ENCODE peak calls at places on chromosome 14, in five cellular contexts. W is HepG2, D is K562, C is GM12891, M is H1. Y is an unnamed sample.

GRCh38 chr14:103070971-103071542 is 13.0 kb upstream of the LBHD2 start:
- DNase-seq in C (no peak), D (no peak), M (no peak), W (no peak), Y (no peak)

GRCh38 chr14:39339003-39339402 is 93.2 kb downstream of the FBXO33 start:
- DNase-seq in C (no peak), D (peak; percentile 5), W (peak; percentile 50), M (peak; percentile 50), Y (no peak)

GRCh38 chr14:95597784-95598204 is 62.9 kb downstream of the GLRX5 start:
- DNase-seq in C (no peak), M (peak; percentile 62), D (no peak), W (no peak), Y (no peak)

GRCh38 chr14:66395300-66395699 is 90.9 kb upstream of the CCDC196 start:
- DNase-seq in W (no peak), D (no peak), M (no peak), C (no peak), Y (no peak)

GRCh38 chr14:22163051-22163450 is 426.0 kb downstream of the DAD1 start:
- DNase-seq in C (no peak), M (no peak), D (no peak), W (peak; percentile 43), Y (no peak)

GRCh38 chr14:61559641-61560201 is 135.6 kb upstream of the HIF1A start:
- DNase-seq in C (no peak), W (peak; percentile 95), M (no peak), D (peak; percentile 83), Y (no peak)

GRCh38 chr14:74605531-74606223 is 6.4 kb downstream of the LTBP2 start:
- DNase-seq in M (no peak), C (no peak), D (no peak), W (no peak), Y (no peak)

GRCh38 chr14:33052899-33053400 is 114.3 kb downstream of the NPAS3 start:
- DNase-seq in D (no peak), M (no peak), W (no peak), C (no peak), Y (no peak)

GRCh38 chr14:103138483-103139370 is 15.5 kb downstream of the TNFAIP2 start:
- DNase-seq in C (no peak), M (peak; percentile 72), W (no peak), D (no peak), Y (no peak)

GRCh38 chr14:75725481-75725880 is 64.4 kb downstream of the TTLL5 start:
- DNase-seq in C (no peak), W (no peak), M (no peak), D (no peak), Y (no peak)

GRCh38 chr14:70638416-70638815 is 3.3 kb upstream of the TTC9 start:
- DNase-seq in W (no peak), M (no peak), C (no peak), D (no peak), Y (no peak)

GRCh38 chr14:70642313-70643235 is 858 bp downstream of the TTC9 start:
- DNase-seq in D (no peak), C (peak; percentile 46), M (no peak), W (no peak), Y (peak; percentile 60)

GRCh38 chr14:70644016-70644415 is 2.3 kb downstream of the TTC9 start:
- DNase-seq in C (no peak), W (no peak), M (no peak), D (no peak), Y (no peak)

GRCh38 chr14:70640938-70641547 is 673 bp upstream of the TTC9 start:
- DNase-seq in M (peak; percentile 66), W (no peak), D (no peak), C (peak; percentile 41), Y (peak; percentile 50)

GRCh38 chr14:70641548-70642312 is at the start of gene TTC9:
- DNase-seq in W (no peak), M (peak; percentile 75), C (peak; percentile 46), D (peak; percentile 51), Y (peak; percentile 44)
- TF ChIP-seq TAF1 in W (no peak), M (peak; percentile 4), C (no peak), D (no peak), Y (no peak)

DNA sequence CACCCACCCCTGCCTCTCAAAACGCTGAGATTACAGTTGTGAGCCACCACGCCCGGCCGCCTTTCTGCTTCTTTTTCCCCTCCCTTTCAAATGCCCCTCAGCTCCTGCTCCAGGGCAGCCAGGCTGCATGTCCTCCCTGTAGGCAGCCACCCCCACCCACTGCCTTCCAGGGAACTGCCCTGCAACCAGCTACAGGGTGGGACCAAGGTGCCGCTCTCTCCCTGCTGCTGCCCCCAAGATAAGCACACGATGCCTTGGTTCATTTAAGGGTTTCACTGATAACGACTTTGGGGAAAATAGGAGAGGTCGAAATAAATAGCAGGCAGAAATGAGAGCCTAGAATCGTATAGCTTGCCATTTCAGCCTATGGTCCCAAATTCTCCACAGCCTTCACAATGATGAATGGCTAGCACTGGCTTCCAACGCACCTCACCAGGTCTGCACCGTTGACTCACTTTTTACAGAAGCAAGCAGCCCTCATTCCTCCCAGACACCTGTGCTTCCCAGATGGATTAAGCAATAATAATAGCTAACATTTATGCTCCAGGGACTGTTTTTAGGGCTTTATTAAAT is 40.7 kb downstream of the ATG14 start:
- DNase-seq in D (peak; percentile 31), M (no peak), C (no peak), W (no peak), Y (no peak)
- TF ChIP-seq POLR2A in D (no peak), M (no peak), C (no peak), W (no peak), Y (no peak)

GRCh38 chr14:90504643-90505042 is 107.8 kb downstream of the CALM1 start:
- DNase-seq in C (no peak), W (no peak), M (no peak), D (no peak), Y (no peak)
- TF ChIP-seq TAF1 in C (no peak), W (no peak), M (no peak), D (no peak), Y (no peak)

GRCh38 chr14:56237398-56237797 is 119.2 kb downstream of the PELI2 start:
- DNase-seq in C (no peak), D (no peak), W (no peak), M (no peak), Y (no peak)

GRCh38 chr14:56243110-56243509 is 124.9 kb downstream of the PELI2 start:
- DNase-seq in M (no peak), D (no peak), W (no peak), C (no peak), Y (no peak)

GRCh38 chr14:56244138-56244789 is 126.1 kb downstream of the PELI2 start:
- DNase-seq in D (no peak), M (no peak), C (no peak), W (no peak), Y (no peak)

DNA sequence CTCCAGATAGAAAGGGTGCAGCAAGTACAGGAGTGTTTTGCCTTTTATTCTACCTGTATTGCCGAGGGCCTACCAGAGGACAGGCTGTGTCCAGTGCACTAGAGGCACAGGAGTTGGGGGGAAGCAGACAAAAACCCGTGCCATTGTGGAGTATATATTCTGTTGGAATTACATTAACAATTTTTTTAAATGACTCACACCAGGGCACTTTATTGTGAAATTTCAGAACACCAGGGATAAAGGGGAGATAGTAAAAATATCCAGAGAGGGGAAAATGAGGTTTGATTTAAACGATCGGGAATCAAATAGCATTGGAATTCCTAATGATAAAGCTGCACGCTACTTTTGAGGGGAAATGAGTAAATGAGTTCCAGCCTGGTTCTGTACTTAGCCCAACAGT is 123.2 kb downstream of the PELI2 start:
- DNase-seq in D (no peak), M (no peak), C (no peak), W (no peak), Y (no peak)
- TF ChIP-seq POLR2A in D (no peak), M (no peak), C (no peak), W (no peak), Y (no peak)

GRCh38 chr14:23528555-23528954 is 23.0 kb downstream of the ZFHX2 start:
- DNase-seq in M (no peak), C (no peak), D (no peak), W (no peak), Y (no peak)
- TF ChIP-seq TAF1 in M (peak; percentile 24), C (no peak), D (no peak), W (no peak), Y (no peak)

DNA sequence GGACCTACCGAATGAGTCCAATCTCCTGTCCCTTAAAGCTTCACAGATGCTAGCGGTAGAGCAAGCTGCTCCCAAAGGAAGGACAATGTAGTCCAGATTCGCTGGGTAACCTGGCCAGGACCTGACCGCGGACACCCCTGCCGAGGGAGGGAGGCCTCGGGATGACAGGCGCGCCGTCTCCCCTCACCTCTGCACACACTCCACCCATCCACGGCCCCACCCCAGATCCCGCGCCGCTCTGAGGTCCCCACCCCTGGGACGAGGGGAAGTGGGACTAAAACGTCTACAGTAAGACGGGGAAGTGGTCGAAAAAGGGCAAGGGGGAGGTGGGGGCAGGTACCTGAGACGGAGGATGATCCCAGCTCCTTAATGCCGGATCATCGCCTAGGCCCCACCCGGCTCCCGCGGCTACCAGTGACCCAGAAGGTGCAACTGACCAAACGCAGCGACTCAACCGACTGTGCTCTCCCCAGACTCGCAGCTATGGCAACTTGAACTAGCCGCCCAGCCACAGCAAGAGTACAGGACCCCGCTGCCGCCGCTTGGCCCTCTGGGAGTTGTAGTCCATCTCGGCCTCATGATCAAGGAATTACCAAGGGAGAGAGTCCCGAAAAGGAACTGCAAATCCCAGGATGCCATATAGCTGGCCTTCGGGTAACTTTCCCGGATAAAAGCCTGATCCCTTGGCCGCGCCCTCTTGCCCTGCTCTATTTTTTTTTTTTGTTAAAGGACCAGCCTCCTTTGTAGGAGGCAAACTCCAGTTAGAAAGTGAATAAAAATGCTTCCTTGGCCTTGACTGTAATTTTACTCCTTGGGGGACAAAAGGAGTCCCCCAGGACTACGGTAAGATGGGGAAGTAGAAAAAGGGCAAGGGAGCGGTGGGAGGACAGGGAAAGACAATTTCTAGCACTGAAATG is at the start of gene CEP128:
- DNase-seq in W (peak; percentile 96), C (peak; percentile 67), M (peak; percentile 93), D (peak; percentile 71), Y (peak; percentile 57)
- TF ChIP-seq POLR2A in W (no peak), C (no peak), M (peak; percentile 69), D (peak; percentile 53), Y (peak; percentile 63)

GRCh38 chr14:30657606-30658163 is 35.6 kb downstream of the SCFD1 start:
- DNase-seq in W (peak; percentile 39), D (no peak), M (no peak), C (no peak), Y (no peak)
- TF ChIP-seq TAF1 in W (no peak), D (no peak), M (no peak), C (no peak), Y (no peak)

GRCh38 chr14:64942531-64943111 is at the start of gene GPX2:
- DNase-seq in D (no peak), C (no peak), W (peak; percentile 98), M (no peak), Y (no peak)
- TF ChIP-seq POLR2A in D (no peak), C (no peak), W (peak; percentile 97), M (no peak), Y (no peak)

Y was measured in GM12892.